ENCODE peak calls at places on chromosomes 7 and 10, in nine cellular contexts. W is left ventricle myocardium superior; H is iris pigment epithelial cell; L is CD4-positive, alpha-beta T cell; N is NCI-H446 treated with DMSO at 0.1 percent for 48 hours; P is AG04450; A is activated naive CD4-positive, alpha-beta T cell treated with anti-CD3 and anti-CD28 coated beads for 36 hours; X is midbrain; D is transverse colon. U is an unnamed sample.

GRCh38 chr10:116627386-116627933 is 6.7 kb downstream of the PNLIPRP2 start:
- DNase-seq in W (peak), H (no peak), L (no peak), N (no peak), P (no peak), A (no peak), X (no peak), D (peak), U (no peak)

GRCh38 chr10:110167149-110167548 is 40.3 kb upstream of the MXI1 start:
- DNase-seq in W (no peak), H (no peak), L (no peak), N (no peak), P (no peak), A (no peak), X (no peak), D (no peak), U (no peak)

GRCh38 chr7:20352573-20353304 is 22.0 kb downstream of the ITGB8 start:
- DNase-seq in W (no peak), H (peak), L (no peak), N (no peak), P (no peak), A (no peak), X (no peak), D (no peak), U (no peak)

GRCh38 chr7:32115831-32116230 is 45.6 kb upstream of the PDE1C start:
- DNase-seq in W (no peak), H (no peak), L (no peak), N (no peak), P (no peak), A (no peak), X (no peak), D (no peak), U (no peak)

GRCh38 chr7:26397786-26398435 is 106.2 kb downstream of the SNX10 start:
- DNase-seq in W (no peak), H (peak), L (no peak), N (no peak), P (no peak), A (no peak), X (peak), D (peak), U (peak)

GRCh38 chr7:130332259-130333053 is 12.2 kb upstream of the CPA5 start:
- DNase-seq in W (no peak), H (peak), L (no peak), N (no peak), P (no peak), A (no peak), X (no peak), D (no peak), U (no peak)

GRCh38 chr7:121138262-121138933 is 149.9 kb downstream of the CPED1 start:
- DNase-seq in W (no peak), H (no peak), L (no peak), N (no peak), P (no peak), A (peak), X (no peak), D (peak), U (no peak)

GRCh38 chr7:6577369-6578113 is at the start of gene ZDHHC4:
- DNase-seq in W (peak), H (peak), L (peak), N (peak), P (peak), A (peak), X (peak), D (peak), U (peak)

GRCh38 chr7:151117565-151117964 is 31.3 kb downstream of the AGAP3 start:
- DNase-seq in W (no peak), H (no peak), L (peak), N (no peak), P (no peak), A (peak), X (no peak), D (no peak), U (no peak)

GRCh38 chr7:149838992-149839408 is 825 bp downstream of the ZNF862 start:
- DNase-seq in W (no peak), H (peak), L (no peak), N (no peak), P (no peak), A (no peak), X (peak), D (no peak), U (no peak)

GRCh38 chr7:128954830-128955797 is 17.4 kb downstream of the IRF5 start:
- DNase-seq in W (no peak), H (peak), L (no peak), N (no peak), P (peak), A (no peak), X (no peak), D (no peak), U (no peak)

GRCh38 chr7:105429746-105430612 is 41.3 kb upstream of the SRPK2 start:
- DNase-seq in W (peak), H (peak), L (peak), N (peak), P (peak), A (peak), X (no peak), D (peak), U (no peak)

GRCh38 chr7:132109768-132110167 is 466.5 kb downstream of the PLXNA4 start:
- DNase-seq in W (no peak), H (no peak), L (no peak), N (no peak), P (no peak), A (no peak), X (no peak), D (no peak), U (no peak)

GRCh38 chr10:3455385-3456334 is 283.1 kb upstream of the PITRM1 start:
- DNase-seq in W (no peak), H (peak), L (no peak), N (no peak), P (no peak), A (peak), X (no peak), D (no peak), U (no peak)

GRCh38 chr10:97861351-97861750 is 11.7 kb downstream of the GOLGA7B start:
- DNase-seq in W (no peak), H (peak), L (no peak), N (peak), P (no peak), A (no peak), X (no peak), D (no peak), U (no peak)

GRCh38 chr7:121001234-121001633 is 12.7 kb downstream of the CPED1 start:
- DNase-seq in W (no peak), H (no peak), L (no peak), N (no peak), P (no peak), A (no peak), X (no peak), D (no peak), U (no peak)

GRCh38 chr7:93636276-93636675 is 61.8 kb upstream of the CALCR start:
- DNase-seq in W (no peak), H (no peak), L (no peak), N (no peak), P (no peak), A (no peak), X (no peak), D (no peak), U (no peak)

GRCh38 chr7:29109815-29110385 is 36.4 kb downstream of the CPVL start:
- DNase-seq in W (no peak), H (no peak), L (no peak), N (no peak), P (no peak), A (no peak), X (peak), D (no peak), U (no peak)

GRCh38 chr10:126640391-126640790 is 30.1 kb downstream of the C10orf90 start:
- DNase-seq in W (no peak), H (peak), L (no peak), N (no peak), P (no peak), A (no peak), X (no peak), D (no peak), U (no peak)

GRCh38 chr7:112204776-112205347 is 1.3 kb downstream of the DOCK4 start:
- DNase-seq in W (no peak), H (peak), L (no peak), N (no peak), P (no peak), A (no peak), X (peak), D (no peak), U (no peak)

GRCh38 chr7:33185786-33186185 is 56.4 kb downstream of the BBS9 start:
- DNase-seq in W (no peak), H (peak), L (no peak), N (peak), P (peak), A (peak), X (peak), D (no peak), U (peak)

GRCh38 chr7:158993591-158993990 is 137.2 kb downstream of the DYNC2I1 start:
- DNase-seq in W (no peak), H (no peak), L (no peak), N (no peak), P (no peak), A (no peak), X (no peak), D (no peak), U (no peak)

GRCh38 chr7:91517408-91517807 is 253.2 kb downstream of the FZD1 start:
- DNase-seq in W (no peak), H (peak), L (no peak), N (peak), P (no peak), A (no peak), X (no peak), D (no peak), U (no peak)

GRCh38 chr7:151810434-151811232 is 66.3 kb downstream of the PRKAG2 start:
- DNase-seq in W (no peak), H (no peak), L (no peak), N (no peak), P (no peak), A (no peak), X (no peak), D (no peak), U (no peak)

GRCh38 chr10:43371418-43371817 is at the start of gene FXYD4:
- DNase-seq in W (peak), H (no peak), L (no peak), N (no peak), P (no peak), A (no peak), X (no peak), D (peak), U (no peak)

GRCh38 chr7:35647171-35647574 is 47.8 kb downstream of the HERPUD2 start:
- DNase-seq in W (no peak), H (peak), L (no peak), N (no peak), P (no peak), A (no peak), X (no peak), D (peak), U (no peak)

GRCh38 chr7:46696741-46697140 is 775.7 kb upstream of the IGFBP3 start:
- DNase-seq in W (no peak), H (no peak), L (no peak), N (no peak), P (no peak), A (no peak), X (no peak), D (no peak), U (no peak)

GRCh38 chr10:56139405-56139804 is 221.7 kb downstream of the ZWINT start:
- DNase-seq in W (no peak), H (no peak), L (no peak), N (no peak), P (no peak), A (no peak), X (no peak), D (no peak), U (no peak)

GRCh38 chr7:111108526-111108925 is 17.6 kb downstream of the LRRN3 start:
- DNase-seq in W (no peak), H (peak), L (no peak), N (no peak), P (no peak), A (no peak), X (no peak), D (no peak), U (no peak)

GRCh38 chr7:18225067-18225466 is 197.4 kb upstream of the PRPS1L1 start:
- DNase-seq in W (no peak), H (no peak), L (no peak), N (no peak), P (no peak), A (no peak), X (peak), D (no peak), U (no peak)

GRCh38 chr10:86387221-86387794 is 20.7 kb upstream of the GRID1 start:
- DNase-seq in W (no peak), H (no peak), L (no peak), N (no peak), P (no peak), A (no peak), X (no peak), D (no peak), U (no peak)

GRCh38 chr10:99872367-99873162 is 90.1 kb downstream of the ABCC2 start:
- DNase-seq in W (no peak), H (peak), L (no peak), N (no peak), P (no peak), A (no peak), X (no peak), D (no peak), U (no peak)

GRCh38 chr10:90921906-90922305 is 1.0 kb upstream of the ANKRD1 start:
- DNase-seq in W (no peak), H (no peak), L (no peak), N (no peak), P (no peak), A (no peak), X (no peak), D (no peak), U (no peak)

GRCh38 chr7:1610013-1610677 is 40.3 kb upstream of the PSMG3 start:
- DNase-seq in W (no peak), H (no peak), L (no peak), N (no peak), P (no peak), A (no peak), X (no peak), D (no peak), U (no peak)

GRCh38 chr7:5426226-5426475 is 2.5 kb upstream of the TNRC18 start:
- DNase-seq in W (no peak), H (peak), L (no peak), N (peak), P (no peak), A (no peak), X (peak), D (no peak), U (no peak)

GRCh38 chr7:12746211-12746610 is 58.8 kb downstream of the ARL4A start:
- DNase-seq in W (no peak), H (no peak), L (no peak), N (no peak), P (no peak), A (no peak), X (no peak), D (no peak), U (no peak)

GRCh38 chr7:42766810-42767423 is 145.0 kb downstream of the C7orf25 start:
- DNase-seq in W (no peak), H (no peak), L (no peak), N (no peak), P (no peak), A (no peak), X (no peak), D (no peak), U (no peak)

GRCh38 chr7:43456200-43456599 is 126.7 kb upstream of the STK17A start:
- DNase-seq in W (no peak), H (no peak), L (no peak), N (no peak), P (no peak), A (peak), X (no peak), D (no peak), U (no peak)

GRCh38 chr7:154759989-154760388 is 242.9 kb downstream of the PAXIP1 start:
- DNase-seq in W (no peak), H (no peak), L (no peak), N (no peak), P (no peak), A (no peak), X (no peak), D (no peak), U (no peak)